ENCODE peak calls at places on chromosomes 1 and 21, in seven cellular contexts. N is breast epithelium, W is right lobe of liver, V is H1, P is transverse colon, D is ovary, R is tibial nerve. B is an unnamed sample. For H3K4me1, the result is how much of the 10 kb centered on the place peaks cover.

GRCh38 chr1:63981408-63981773 is 207.6 kb downstream of the ROR1 start:
- DNase-seq in P (no peak), R (no peak), N (no peak), D (no peak), W (no peak), V (no peak), B (no peak)

GRCh38 chr21:15754640-15755039 is 24.9 kb downstream of the USP25 start:
- DNase-seq in V (no peak), P (no peak), N (no peak), W (no peak), D (no peak), R (no peak), B (no peak)

GRCh38 chr1:54888080-54888733 is 1.2 kb upstream of the DHCR24 start:
- DNase-seq in R (no peak), V (no peak), D (no peak), P (no peak), N (no peak), W (peak), B (no peak)

GRCh38 chr1:232422098-232422497 is 207.8 kb downstream of the SIPA1L2 start:
- DNase-seq in W (no peak), P (no peak), N (no peak), R (no peak), V (no peak), D (no peak), B (no peak)

GRCh38 chr1:242827538-242827937 is 303.0 kb upstream of the PLD5 start:
- DNase-seq in V (no peak), P (no peak), D (no peak), W (no peak), R (no peak), N (no peak), B (no peak)

GRCh38 chr1:163071381-163072255 is 2.5 kb downstream of the RGS4 start:
- DNase-seq in P (peak), V (peak), R (peak), D (no peak), W (peak), N (no peak), B (peak)

GRCh38 chr1:218247339-218247738 is 37.8 kb upstream of the RRP15 start:
- DNase-seq in N (no peak), P (no peak), V (no peak), W (no peak), D (no peak), R (no peak), B (no peak)

GRCh38 chr1:195495720-195496635 is 1112.3 kb downstream of the KCNT2 start:
- DNase-seq in W (no peak), N (no peak), V (no peak), P (no peak), D (no peak), R (no peak), B (no peak)

GRCh38 chr1:70426154-70427131 is 15.4 kb downstream of the CTH start:
- DNase-seq in R (no peak), N (no peak), V (no peak), D (no peak), W (no peak), P (no peak), B (no peak)

GRCh38 chr1:34750610-34751009 is 4.2 kb upstream of the GJB5 start:
- DNase-seq in V (no peak), D (no peak), R (no peak), W (no peak), P (no peak), N (no peak), B (no peak)

GRCh38 chr1:169860187-169860586 is 33.5 kb downstream of the SCYL3 start:
- DNase-seq in W (no peak), V (no peak), R (no peak), P (no peak), D (no peak), N (no peak), B (no peak)

GRCh38 chr1:229694053-229694693 is 68.1 kb downstream of the URB2 start:
- DNase-seq in V (peak), W (no peak), R (peak), P (peak), D (peak), N (peak), B (peak)

GRCh38 chr21:27759820-27760219 is 792.9 kb upstream of the ADAMTS5 start:
- DNase-seq in D (no peak), P (no peak), W (no peak), R (no peak), N (no peak), V (no peak), B (no peak)

GRCh38 chr1:93614550-93615200 is 67.0 kb downstream of the BCAR3 start:
- DNase-seq in N (no peak), D (no peak), W (peak), P (peak), R (no peak), V (no peak), B (no peak)

GRCh38 chr1:187680823-187681222 is 852.1 kb downstream of the PLA2G4A start:
- DNase-seq in P (no peak), W (no peak), R (no peak), N (no peak), V (no peak), D (no peak), B (no peak)

GRCh38 chr1:201036188-201036834 is 12.8 kb upstream of the KIF21B start:
- DNase-seq in N (no peak), V (no peak), W (no peak), R (no peak), D (no peak), P (no peak), B (no peak)

GRCh38 chr1:155938220-155938627 is 3.2 kb upstream of the RXFP4 start:
- DNase-seq in D (no peak), N (no peak), W (no peak), V (no peak), R (no peak), P (no peak), B (no peak)

GRCh38 chr1:227356582-227357228 is 38.4 kb upstream of the CDC42BPA start:
- DNase-seq in P (peak), R (no peak), W (no peak), N (no peak), V (peak), D (no peak), B (no peak)

GRCh38 chr1:74010206-74010605 is 187.8 kb downstream of the LRRIQ3 start:
- DNase-seq in N (no peak), D (no peak), V (no peak), P (no peak), W (no peak), R (no peak), B (no peak)

GRCh38 chr1:205812271-205812877 is 624 bp downstream of the SLC41A1 start:
- DNase-seq in D (peak), V (peak), P (peak), W (no peak), R (no peak), N (peak), B (peak)

GRCh38 chr1:168341576-168341975 is 60.9 kb downstream of the TBX19 start:
- DNase-seq in R (no peak), N (no peak), D (no peak), W (no peak), P (no peak), V (no peak), B (no peak)

GRCh38 chr1:179883040-179883501 is 986 bp downstream of the TOR1AIP1 start:
- DNase-seq in N (no peak), R (no peak), P (peak), W (no peak), D (no peak), V (no peak), B (no peak)
- TF ChIP-seq POLR2A in N (no peak), R (no peak), P (no peak), W (no peak), D (no peak), V (no peak), B (no peak)

GRCh38 chr1:184932319-184932718 is 42.0 kb downstream of the NIBAN1 start:
- DNase-seq in D (no peak), R (no peak), N (no peak), P (no peak), W (no peak), V (no peak), B (no peak)

GRCh38 chr1:184930645-184931044 is 43.7 kb downstream of the NIBAN1 start:
- DNase-seq in W (no peak), R (no peak), N (no peak), D (no peak), V (no peak), P (no peak), B (no peak)

GRCh38 chr1:184930232-184930631 is 44.1 kb downstream of the NIBAN1 start:
- DNase-seq in V (no peak), N (no peak), D (no peak), P (no peak), R (no peak), W (no peak), B (no peak)

GRCh38 chr1:184929711-184930202 is 44.6 kb downstream of the NIBAN1 start:
- DNase-seq in R (no peak), P (no peak), D (no peak), N (peak), W (no peak), V (no peak), B (no peak)

DNA sequence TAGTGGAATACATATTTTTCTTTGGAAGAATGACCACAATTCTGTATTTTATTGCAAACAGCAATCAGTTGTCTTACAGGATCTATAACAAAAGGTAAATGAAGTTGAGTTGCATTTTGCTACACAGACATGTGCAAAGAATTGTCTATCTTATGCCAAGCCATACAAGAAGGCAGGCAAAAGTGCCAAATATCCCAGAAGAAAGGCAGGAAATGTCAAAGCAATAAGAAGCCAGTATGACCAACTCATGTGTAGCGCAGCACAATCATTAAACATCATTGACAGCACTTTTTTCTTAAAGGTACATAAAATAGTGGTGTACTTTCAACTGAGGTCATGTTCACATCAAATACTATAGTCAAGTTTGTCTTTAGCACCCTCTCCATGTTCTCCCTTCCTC is 42.7 kb downstream of the NIBAN1 start:
- DNase-seq in W (no peak), V (no peak), P (no peak), D (no peak), N (no peak), R (no peak), B (no peak)
- H3K4me1 ChIP-seq in W (under half), V (under half), P (under half), D (under half), N (under half), R (under half), B (half or more)

GRCh38 chr1:88683848-88684481 is at the start of gene PKN2:
- DNase-seq in W (peak), N (peak), R (peak), V (peak), D (peak), P (peak), B (peak)
- TF ChIP-seq CTCF in W (no peak), N (peak), R (peak), V (peak), D (peak), P (peak), B (peak)

GRCh38 chr1:51789342-51789741 is 89.2 kb downstream of the NRDC start:
- DNase-seq in D (no peak), R (no peak), W (no peak), N (no peak), V (no peak), P (no peak), B (no peak)
- TF ChIP-seq POLR2A in D (no peak), R (no peak), W (no peak), N (no peak), V (no peak), P (no peak), B (no peak)

DNA sequence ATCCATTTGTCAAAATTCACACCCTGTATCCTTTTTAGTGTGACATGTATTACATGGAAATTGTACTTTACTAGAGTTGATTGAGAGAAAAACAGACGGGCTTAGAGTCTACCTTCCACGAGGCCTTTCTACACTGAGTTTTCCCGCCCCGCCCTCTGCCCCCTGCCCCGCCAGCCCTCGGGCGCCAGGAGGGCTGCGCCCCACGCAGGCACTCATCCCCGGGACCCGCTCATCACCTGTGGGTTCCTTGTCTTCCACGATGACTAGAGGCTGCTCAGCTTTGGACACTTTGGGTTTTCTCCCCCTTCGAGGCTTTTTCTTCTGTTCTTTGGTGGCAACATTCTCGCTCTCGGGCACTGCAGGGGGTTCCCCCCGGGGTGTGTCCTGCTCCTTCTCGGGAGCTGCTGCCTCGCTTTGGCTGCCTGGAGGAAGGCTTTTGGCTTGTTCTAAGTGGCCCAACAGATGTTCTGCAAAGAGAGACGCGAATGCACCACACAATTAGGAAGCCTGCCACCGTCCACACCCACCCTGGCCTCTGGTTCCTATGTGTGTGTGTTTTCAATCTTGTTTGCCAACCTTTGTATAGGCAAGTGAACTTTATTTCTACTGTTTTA is 39.6 kb downstream of the PRDM15 start:
- DNase-seq in P (no peak), D (no peak), W (no peak), R (no peak), V (no peak), N (no peak), B (peak)
- H3K4me1 ChIP-seq in P (under half), D (under half), W (under half), R (under half), V (under half), N (under half), B (under half)

GRCh38 chr1:38050397-38051141 is 4.0 kb upstream of the POU3F1 start:
- DNase-seq in D (no peak), V (no peak), W (no peak), P (no peak), N (no peak), R (no peak), B (no peak)
- TF ChIP-seq CTCF in D (no peak), V (peak), W (no peak), P (no peak), N (no peak), R (no peak), B (no peak)

GRCh38 chr1:46183119-46183842 is 7.0 kb upstream of the P3R3URF start:
- DNase-seq in D (no peak), N (peak), V (no peak), W (peak), P (peak), R (no peak), B (peak)
- TF ChIP-seq POLR2A in D (no peak), N (no peak), V (no peak), W (peak), P (peak), R (no peak), B (no peak)

DNA sequence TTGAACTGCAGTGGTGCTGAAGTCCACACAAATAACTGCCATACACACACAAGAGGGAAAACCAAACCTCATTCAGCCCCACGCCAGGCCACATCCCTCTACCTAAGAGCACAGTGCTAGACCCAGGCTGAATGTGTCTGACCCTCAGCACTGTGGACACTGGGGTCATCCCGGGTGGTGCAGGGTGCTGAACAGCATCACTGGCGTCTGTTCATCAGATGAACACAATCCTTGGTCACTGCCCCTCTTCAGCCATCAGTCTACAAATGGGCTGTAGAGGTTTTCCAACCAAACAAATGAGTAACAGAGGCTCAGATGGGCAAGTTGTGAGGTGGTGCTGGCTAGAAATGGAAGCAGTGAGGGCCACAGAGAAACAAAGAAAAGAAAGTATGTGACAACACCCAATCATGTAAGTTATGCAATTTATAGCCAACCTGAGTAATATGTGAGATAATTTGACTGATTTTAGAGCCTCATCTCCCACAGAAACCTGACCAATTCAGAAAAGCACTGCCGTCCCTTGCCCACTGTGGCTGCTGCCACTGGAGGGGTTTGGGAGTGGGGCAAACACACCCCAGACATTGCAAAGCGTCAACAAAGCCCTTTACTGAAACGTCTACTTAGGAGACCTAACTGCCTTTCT is 27.9 kb downstream of the GNB1 start:
- DNase-seq in P (no peak), D (no peak), V (no peak), W (no peak), R (no peak), N (no peak), B (no peak)
- H3K4me1 ChIP-seq in P (half or more), D (under half), V (under half), W (under half), R (under half), N (under half), B (half or more)

B was measured in sigmoid colon.